ENCODE peak calls at places on chromosomes 13 and 19, in seven cellular contexts. J, C, Q, T, O, Y and L are unnamed samples.

GRCh38 chr19:8307965-8308866 is at the start of gene CD320:
- DNase-seq in J (peak), C (peak), Q (peak), T (peak), O (peak), Y (peak), L (peak)

GRCh38 chr13:32988588-32989256 is 27.5 kb upstream of the KL start:
- DNase-seq in J (no peak), C (no peak), Q (no peak), T (peak), O (no peak), Y (no peak), L (no peak)

GRCh38 chr13:24671367-24672117 is 8.7 kb upstream of the ATP12A start:
- DNase-seq in J (peak), C (peak), Q (peak), T (no peak), O (peak), Y (no peak), L (no peak)

GRCh38 chr13:36051082-36051481 is 80.1 kb downstream of the DCLK1 start:
- DNase-seq in J (no peak), C (peak), Q (no peak), T (no peak), O (no peak), Y (no peak), L (no peak)

GRCh38 chr13:30743319-30744055 is 8.1 kb downstream of the ALOX5AP start:
- DNase-seq in J (peak), C (no peak), Q (no peak), T (no peak), O (peak), Y (peak), L (peak)

GRCh38 chr13:31394491-31394890 is 194.7 kb downstream of the B3GLCT start:
- DNase-seq in J (peak), C (no peak), Q (no peak), T (no peak), O (no peak), Y (no peak), L (no peak)

GRCh38 chr19:44660081-44660480 is 11.2 kb upstream of the CEACAM19 start:
- DNase-seq in J (no peak), C (no peak), Q (no peak), T (no peak), O (no peak), Y (no peak), L (no peak)

GRCh38 chr19:6006896-6007295 is 29.0 kb upstream of the RANBP3 start:
- DNase-seq in J (no peak), C (no peak), Q (no peak), T (no peak), O (no peak), Y (no peak), L (no peak)

GRCh38 chr13:108508263-108508662 is 121.1 kb upstream of the MYO16 start:
- DNase-seq in J (no peak), C (peak), Q (peak), T (no peak), O (no peak), Y (no peak), L (no peak)

GRCh38 chr13:46136688-46137087 is 31.9 kb upstream of the CPB2 start:
- DNase-seq in J (no peak), C (no peak), Q (no peak), T (no peak), O (no peak), Y (no peak), L (no peak)

GRCh38 chr19:17127671-17128070 is 52.1 kb downstream of the MYO9B start:
- DNase-seq in J (no peak), C (no peak), Q (no peak), T (no peak), O (no peak), Y (no peak), L (no peak)

GRCh38 chr19:4984448-4984990 is 15.6 kb downstream of the KDM4B start:
- DNase-seq in J (no peak), C (no peak), Q (no peak), T (no peak), O (no peak), Y (peak), L (no peak)

GRCh38 chr19:40962460-40962961 is 28.6 kb upstream of the CYP2B6 start:
- DNase-seq in J (peak), C (no peak), Q (no peak), T (no peak), O (no peak), Y (no peak), L (no peak)

GRCh38 chr13:72565893-72566292 is 161.5 kb downstream of the MZT1 start:
- DNase-seq in J (no peak), C (peak), Q (peak), T (no peak), O (no peak), Y (no peak), L (no peak)

GRCh38 chr19:40974633-40975037 is 16.4 kb upstream of the CYP2B6 start:
- DNase-seq in J (peak), C (peak), Q (peak), T (peak), O (peak), Y (no peak), L (peak)

GRCh38 chr19:49165111-49165750 is 7.6 kb downstream of the TRPM4 start:
- DNase-seq in J (no peak), C (no peak), Q (no peak), T (no peak), O (peak), Y (peak), L (peak)

GRCh38 chr13:101703838-101704237 is 251.4 kb downstream of the ITGBL1 start:
- DNase-seq in J (no peak), C (no peak), Q (no peak), T (no peak), O (no peak), Y (no peak), L (no peak)

GRCh38 chr13:20191902-20192469 is 752 bp downstream of the GJB2 start:
- DNase-seq in J (peak), C (no peak), Q (no peak), T (peak), O (no peak), Y (no peak), L (no peak)

GRCh38 chr13:20192470-20193141 is at the start of gene GJB2:
- DNase-seq in J (peak), C (no peak), Q (no peak), T (no peak), O (no peak), Y (no peak), L (no peak)

GRCh38 chr13:20193142-20193923 is 595 bp upstream of the GJB2 start:
- DNase-seq in J (no peak), C (peak), Q (no peak), T (peak), O (no peak), Y (no peak), L (no peak)

GRCh38 chr13:20195846-20196245 is 3.1 kb upstream of the GJB2 start:
- DNase-seq in J (no peak), C (no peak), Q (no peak), T (peak), O (no peak), Y (no peak), L (no peak)

DNA sequence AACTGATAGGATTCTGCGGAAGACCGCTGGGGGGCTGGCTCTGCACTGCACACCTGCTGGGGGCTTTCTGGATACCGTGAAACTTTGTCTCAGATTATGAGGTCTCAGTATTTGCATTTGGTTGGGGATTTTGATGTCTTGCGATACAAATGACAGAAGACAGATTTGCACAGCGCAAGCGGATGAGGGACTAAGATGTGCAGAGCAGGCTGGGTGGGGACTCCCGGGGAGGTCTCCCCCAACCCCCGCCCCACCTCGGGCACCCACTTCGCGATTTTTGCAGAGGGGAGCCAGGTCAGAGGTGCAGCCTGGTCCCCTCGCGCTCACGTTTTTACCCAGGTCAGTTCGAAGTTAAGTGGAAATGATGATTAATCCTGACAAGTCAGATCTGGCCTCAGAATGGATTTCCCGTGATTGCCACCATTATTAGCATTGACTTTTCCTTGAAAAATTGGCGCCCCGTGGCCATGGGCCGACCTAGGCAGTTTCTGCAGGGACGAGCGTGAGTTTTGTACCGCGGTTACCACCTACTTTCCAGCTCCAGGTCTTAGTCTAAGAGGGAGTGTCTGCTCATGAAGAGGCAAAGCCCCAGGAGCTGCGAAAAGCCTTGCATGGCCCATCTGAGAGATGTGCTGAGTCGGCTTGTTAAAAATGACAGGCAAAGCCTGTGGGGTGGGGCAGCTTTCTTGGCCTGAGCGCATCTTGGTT is 1.3 kb upstream of the GJB2 start:
- DNase-seq in J (peak), C (no peak), Q (no peak), T (peak), O (no peak), Y (no peak), L (no peak)
- H3K4me3 ChIP-seq in J (no peak), C (peak), Q (no peak), T (peak), O (no peak), Y (peak), L (no peak)

DNA sequence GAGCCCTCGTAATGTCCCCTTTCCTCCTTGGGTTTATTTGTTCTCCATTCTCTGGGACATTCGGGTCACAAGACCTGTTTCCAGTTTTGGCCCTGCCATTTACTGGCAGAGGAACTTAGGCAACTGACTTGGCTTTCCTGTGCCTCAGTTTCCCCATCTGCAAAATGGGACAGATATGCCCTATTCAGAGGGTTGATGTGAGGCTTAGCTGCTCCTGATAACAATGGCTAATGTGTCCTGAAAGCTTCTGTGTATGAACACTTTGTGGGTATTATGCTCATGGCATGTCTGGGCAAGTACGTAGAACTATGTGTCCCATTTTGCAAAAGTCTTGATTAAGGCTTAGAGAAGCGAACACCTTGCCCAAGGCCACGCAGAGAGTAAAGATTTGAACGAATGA is 1.0 kb downstream of the ZNF524 start:
- DNase-seq in J (peak), C (no peak), Q (no peak), T (no peak), O (no peak), Y (no peak), L (no peak)
- H3K27ac ChIP-seq in J (peak), C (peak), Q (no peak), T (peak), O (peak), Y (peak), L (peak)

GRCh38 chr13:20609145-20609544 is 42.2 kb downstream of the IFT88 start:
- DNase-seq in J (peak), C (no peak), Q (no peak), T (no peak), O (no peak), Y (no peak), L (no peak)

GRCh38 chr13:20610006-20610405 is 43.0 kb downstream of the IFT88 start:
- DNase-seq in J (no peak), C (no peak), Q (no peak), T (no peak), O (no peak), Y (no peak), L (no peak)

GRCh38 chr13:20607015-20607414 is 40.1 kb downstream of the IFT88 start:
- DNase-seq in J (no peak), C (no peak), Q (no peak), T (no peak), O (no peak), Y (no peak), L (no peak)

DNA sequence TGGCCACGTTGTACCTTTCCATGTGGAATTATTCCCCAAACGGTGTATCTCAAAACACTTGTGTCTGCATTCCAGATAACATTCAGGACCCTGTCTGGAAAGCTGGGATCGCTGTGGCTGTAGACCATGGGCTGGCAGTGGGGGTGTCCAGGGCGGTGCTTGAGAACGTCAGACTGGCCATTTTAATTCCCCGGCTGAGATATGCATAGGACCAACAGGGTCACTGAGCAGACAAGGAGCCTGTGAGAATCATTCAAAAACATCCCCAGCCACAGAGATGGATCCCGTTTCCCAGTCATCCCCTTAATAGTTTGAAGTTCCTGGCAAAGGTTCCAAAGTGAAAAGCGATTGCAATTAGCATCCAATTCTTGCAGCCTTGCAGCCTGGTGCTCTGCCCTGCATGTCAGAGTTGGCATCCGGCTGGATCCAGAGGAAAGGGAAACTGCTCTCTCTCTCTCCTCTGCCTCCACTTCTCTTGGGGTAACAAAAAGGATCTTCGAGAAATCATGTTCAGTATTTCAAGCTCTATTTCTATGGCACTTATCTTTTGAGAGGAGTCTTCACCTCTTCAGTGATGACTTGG is 41.6 kb downstream of the IFT88 start:
- DNase-seq in J (no peak), C (no peak), Q (no peak), T (no peak), O (no peak), Y (no peak), L (no peak)
- H3K4me3 ChIP-seq in J (no peak), C (no peak), Q (no peak), T (no peak), O (no peak), Y (no peak), L (no peak)

DNA sequence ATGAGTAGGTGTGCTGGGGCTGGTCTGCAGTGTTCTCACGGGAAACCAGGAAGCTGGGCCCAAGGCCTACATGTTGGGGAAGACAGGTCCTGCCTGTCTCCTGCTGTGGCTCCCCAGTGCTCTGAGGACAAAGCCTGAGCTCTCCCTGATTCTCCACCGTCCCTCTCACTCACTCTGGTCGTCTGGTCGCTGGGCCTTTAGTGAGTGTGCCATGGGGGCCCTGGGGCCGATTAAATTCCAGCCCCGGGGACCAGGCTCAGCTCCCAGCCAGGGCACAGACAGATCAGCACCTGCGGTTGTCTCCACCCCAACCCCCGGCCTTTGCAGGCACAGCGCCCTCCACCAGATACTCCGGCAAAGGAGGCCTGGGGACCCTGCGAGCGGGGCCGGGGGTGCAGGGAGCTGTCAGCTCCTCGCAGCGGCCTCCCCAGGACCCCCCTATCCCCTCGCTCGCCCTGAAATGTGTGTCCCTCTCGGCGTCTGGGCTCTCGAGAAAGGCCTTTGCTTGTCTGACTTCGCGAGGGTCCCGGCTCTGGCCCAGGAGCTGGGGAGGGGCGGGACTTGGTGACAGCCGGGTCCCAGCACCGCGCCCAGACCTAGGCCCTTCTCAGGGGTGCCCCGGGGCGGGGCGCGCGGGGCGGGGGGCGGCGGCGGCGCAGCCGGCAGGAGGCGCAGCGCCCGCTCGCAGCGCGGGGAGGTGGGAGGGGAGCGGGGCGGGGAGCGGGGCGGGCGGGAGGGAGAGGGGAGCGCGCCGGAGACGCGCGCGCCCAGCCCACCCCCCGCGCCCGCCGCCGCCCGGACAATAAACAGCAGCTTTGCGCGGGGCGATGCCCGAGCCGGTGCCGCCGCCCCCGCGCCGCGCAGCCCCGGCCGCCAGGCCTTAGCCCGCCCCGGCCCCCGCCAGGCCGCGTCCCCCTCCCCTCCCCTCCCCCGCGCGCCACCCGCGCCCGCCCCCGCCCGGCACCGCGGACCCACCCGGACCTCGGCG is at the start of gene PALM:
- DNase-seq in J (no peak), C (peak), Q (peak), T (no peak), O (no peak), Y (no peak), L (no peak)
- H3K27ac ChIP-seq in J (no peak), C (peak), Q (peak), T (peak), O (peak), Y (peak), L (no peak)

GRCh38 chr13:99211421-99212035 is 10.9 kb downstream of the UBAC2 start:
- DNase-seq in J (no peak), C (no peak), Q (no peak), T (no peak), O (no peak), Y (no peak), L (no peak)
- H3K4me3 ChIP-seq in J (no peak), C (no peak), Q (no peak), T (no peak), O (no peak), Y (no peak), L (no peak)

GRCh38 chr13:93472296-93472695 is 245.7 kb downstream of the GPC6 start:
- DNase-seq in J (no peak), C (no peak), Q (no peak), T (no peak), O (no peak), Y (no peak), L (no peak)

GRCh38 chr13:93462151-93462550 is 235.5 kb downstream of the GPC6 start:
- DNase-seq in J (no peak), C (no peak), Q (no peak), T (no peak), O (no peak), Y (no peak), L (no peak)

GRCh38 chr13:93466502-93467036 is 240.0 kb downstream of the GPC6 start:
- DNase-seq in J (no peak), C (no peak), Q (no peak), T (no peak), O (no peak), Y (no peak), L (no peak)
- H3K27ac ChIP-seq in J (no peak), C (no peak), Q (no peak), T (no peak), O (no peak), Y (no peak), L (no peak)

DNA sequence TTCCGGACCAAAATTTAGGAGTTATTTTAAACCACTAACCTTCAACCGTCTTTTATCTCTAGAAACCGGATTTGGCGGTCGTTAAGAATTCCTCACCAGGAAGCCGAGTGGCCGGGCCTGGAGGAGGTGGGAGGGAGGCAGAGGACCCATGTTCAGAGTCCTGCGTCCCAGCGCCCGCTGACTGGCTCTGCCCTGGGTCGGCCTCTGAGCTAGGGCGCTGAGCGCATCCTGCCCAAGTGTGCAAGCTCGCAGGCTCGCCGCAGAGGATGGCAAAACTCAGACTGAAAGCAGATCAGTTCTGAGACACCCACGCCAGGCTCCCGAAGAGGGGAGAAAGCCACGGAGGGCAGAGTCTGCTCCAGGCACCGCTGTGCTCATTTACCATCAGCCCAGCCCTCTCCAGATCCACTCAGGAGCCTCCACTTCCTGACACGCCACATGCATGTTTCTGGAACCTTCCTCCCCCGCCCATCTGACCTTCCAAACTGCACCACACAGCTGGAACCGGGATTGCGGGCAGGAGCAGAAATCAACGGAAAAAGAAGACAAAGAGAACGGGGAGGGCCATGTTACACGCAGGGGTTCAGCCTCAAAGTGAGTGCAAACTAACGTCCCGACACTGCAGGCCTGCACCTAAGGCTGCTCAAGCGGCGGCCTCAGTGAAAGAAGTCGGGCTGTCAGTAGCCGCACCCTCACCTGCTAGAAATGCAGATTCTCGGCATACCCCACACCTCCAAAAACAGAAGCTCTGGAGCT is 8.2 kb downstream of the COL4A1 start:
- DNase-seq in J (no peak), C (no peak), Q (no peak), T (no peak), O (no peak), Y (no peak), L (peak)
- H3K4me3 ChIP-seq in J (no peak), C (no peak), Q (no peak), T (peak), O (peak), Y (peak), L (no peak)

GRCh38 chr13:47237571-47237970 is 340.7 kb upstream of the HTR2A start:
- DNase-seq in J (no peak), C (no peak), Q (no peak), T (no peak), O (no peak), Y (no peak), L (no peak)
- H3K27ac ChIP-seq in J (no peak), C (no peak), Q (no peak), T (no peak), O (peak), Y (no peak), L (no peak)

DNA sequence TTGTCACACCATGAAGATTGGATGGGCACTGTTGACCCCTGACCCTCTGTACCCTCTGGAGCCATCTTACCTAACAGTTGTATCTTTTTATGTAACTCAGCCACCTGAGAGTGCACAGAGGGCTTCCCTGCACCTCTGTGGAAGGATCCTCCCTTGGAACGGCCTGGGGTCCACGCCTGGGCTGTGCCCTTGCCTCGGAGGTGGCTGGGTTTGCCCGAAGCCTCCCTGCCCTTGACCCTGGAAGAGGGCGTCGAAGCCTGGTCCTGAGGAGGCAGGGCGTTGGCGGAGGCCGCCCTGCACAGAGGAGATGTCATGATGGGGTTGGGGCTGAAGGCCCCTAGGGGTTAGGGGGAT is 241 bp downstream of the ODAD3 start:
- DNase-seq in J (no peak), C (no peak), Q (no peak), T (no peak), O (no peak), Y (no peak), L (no peak)
- H3K4me3 ChIP-seq in J (peak), C (peak), Q (peak), T (peak), O (peak), Y (peak), L (no peak)